ENCODE peak calls at places on chromosome 2, in five cellular contexts. U, R, Y, N and Z are unnamed samples.

GRCh38 chr2:26340831-26341230 is 5.1 kb upstream of the SELENOI start:
- DNase-seq in U (no peak), R (no peak), Y (no peak), N (no peak), Z (no peak)

GRCh38 chr2:224543939-224544338 is 41.2 kb downstream of the CUL3 start:
- DNase-seq in U (no peak), R (no peak), Y (no peak), N (no peak), Z (no peak)

GRCh38 chr2:128525653-128526052 is 207.0 kb upstream of the HS6ST1 start:
- DNase-seq in U (no peak), R (no peak), Y (no peak), N (no peak), Z (no peak)

GRCh38 chr2:62304429-62305417 is 108.8 kb downstream of the B3GNT2 start:
- DNase-seq in U (no peak), R (no peak), Y (peak), N (peak), Z (peak)

GRCh38 chr2:174535757-174536703 is 49.2 kb upstream of the GPR155 start:
- DNase-seq in U (no peak), R (no peak), Y (no peak), N (no peak), Z (no peak)

GRCh38 chr2:85926526-85926925 is 37.7 kb upstream of the ST3GAL5 start:
- DNase-seq in U (no peak), R (no peak), Y (no peak), N (no peak), Z (no peak)

GRCh38 chr2:17583646-17584045 is 43.1 kb downstream of the VSNL1 start:
- DNase-seq in U (no peak), R (no peak), Y (no peak), N (no peak), Z (no peak)

GRCh38 chr2:211512746-211513145 is 956.3 kb downstream of the CPS1 start:
- DNase-seq in U (peak), R (no peak), Y (no peak), N (no peak), Z (no peak)

GRCh38 chr2:86442642-86443005 is 1.5 kb downstream of the KDM3A start:
- DNase-seq in U (peak), R (peak), Y (peak), N (peak), Z (peak)

GRCh38 chr2:2804528-2804927 is 473.5 kb upstream of the MYT1L start:
- DNase-seq in U (no peak), R (no peak), Y (no peak), N (no peak), Z (no peak)

GRCh38 chr2:46047280-46047679 is 249.9 kb upstream of the EPAS1 start:
- DNase-seq in U (no peak), R (no peak), Y (no peak), N (no peak), Z (no peak)